ENCODE peak calls at places on chromosomes 2 and 18, in five cellular contexts. D, N, Z, U and E are unnamed samples.

GRCh38 chr2:212448698-212449097 is 89.9 kb downstream of the ERBB4 start:
- DNase-seq in D (peak), N (no peak), Z (no peak), U (no peak), E (no peak)

GRCh38 chr2:28684142-28684858 is 67.3 kb upstream of the PPP1CB start:
- DNase-seq in D (peak), N (no peak), Z (no peak), U (no peak), E (no peak)

GRCh38 chr2:233519787-233520611 is 46.6 kb downstream of the USP40 start:
- DNase-seq in D (peak), N (no peak), Z (no peak), U (no peak), E (no peak)

GRCh38 chr2:166957686-166958085 is 69.4 kb downstream of the XIRP2 start:
- DNase-seq in D (peak), N (no peak), Z (no peak), U (no peak), E (no peak)

GRCh38 chr2:65800998-65801397 is 368.6 kb upstream of the SPRED2 start:
- DNase-seq in D (no peak), N (no peak), Z (no peak), U (peak), E (no peak)

GRCh38 chr2:218081695-218082094 is 12.6 kb downstream of the RUFY4 start:
- DNase-seq in D (no peak), N (no peak), Z (no peak), U (no peak), E (no peak)

GRCh38 chr2:85019121-85019520 is 48.2 kb downstream of the KCMF1 start:
- DNase-seq in D (peak), N (no peak), Z (no peak), U (no peak), E (no peak)

GRCh38 chr2:85156141-85156540 is 22.9 kb downstream of the TCF7L1 start:
- DNase-seq in D (no peak), N (no peak), Z (no peak), U (no peak), E (no peak)

GRCh38 chr2:15766303-15766861 is 174.0 kb upstream of the MYCN start:
- DNase-seq in D (peak), N (no peak), Z (no peak), U (no peak), E (no peak)

GRCh38 chr2:102489646-102490045 is 16.6 kb downstream of the SLC9A4 start:
- DNase-seq in D (no peak), N (no peak), Z (no peak), U (no peak), E (no peak)

GRCh38 chr2:165876712-165877111 is 76.9 kb downstream of the TTC21B start:
- DNase-seq in D (no peak), N (no peak), Z (no peak), U (no peak), E (no peak)

GRCh38 chr2:188607501-188607900 is 315.8 kb downstream of the GULP1 start:
- DNase-seq in D (no peak), N (no peak), Z (no peak), U (no peak), E (no peak)

GRCh38 chr2:54866868-54867267 is 143.4 kb downstream of the EML6 start:
- DNase-seq in D (no peak), N (no peak), Z (no peak), U (no peak), E (no peak)

GRCh38 chr18:47750889-47751423 is 179.5 kb downstream of the SMAD2 start:
- DNase-seq in D (no peak), N (no peak), Z (no peak), U (no peak), E (no peak)

GRCh38 chr18:58272779-58273500 is 228.9 kb downstream of the NEDD4L start:
- DNase-seq in D (no peak), N (no peak), Z (no peak), U (no peak), E (no peak)

GRCh38 chr2:21070322-21071257 is 26.7 kb upstream of the APOB start:
- DNase-seq in D (peak), N (no peak), Z (no peak), U (no peak), E (no peak)

GRCh38 chr2:192585418-192585817 is 390.7 kb upstream of the TMEFF2 start:
- DNase-seq in D (no peak), N (no peak), Z (no peak), U (no peak), E (no peak)

GRCh38 chr18:24271381-24272331 is 126.0 kb downstream of the OSBPL1A start:
- DNase-seq in D (peak), N (peak), Z (peak), U (peak), E (peak)

GRCh38 chr18:58697131-58697530 is 25.9 kb downstream of the MALT1 start:
- DNase-seq in D (no peak), N (no peak), Z (no peak), U (no peak), E (no peak)

GRCh38 chr2:152099655-152100050 is 809 bp upstream of the CACNB4 start:
- DNase-seq in D (no peak), N (no peak), Z (no peak), U (no peak), E (no peak)

GRCh38 chr18:56835331-56835730 is 184.2 kb downstream of the WDR7 start:
- DNase-seq in D (no peak), N (no peak), Z (no peak), U (no peak), E (no peak)

GRCh38 chr18:74198453-74198852 is 50.1 kb downstream of the TIMM21 start:
- DNase-seq in D (no peak), N (no peak), Z (no peak), U (no peak), E (no peak)

GRCh38 chr2:74532222-74532621 is 2.5 kb downstream of the HTRA2 start:
- DNase-seq in D (peak), N (no peak), Z (no peak), U (no peak), E (no peak)

GRCh38 chr2:101064868-101065549 is 62.9 kb downstream of the RPL31 start:
- DNase-seq in D (peak), N (no peak), Z (no peak), U (no peak), E (no peak)

GRCh38 chr2:9944330-9944758 is 7.1 kb upstream of the GRHL1 start:
- DNase-seq in D (peak), N (no peak), Z (no peak), U (no peak), E (no peak)

GRCh38 chr2:1633092-1633721 is 111.1 kb downstream of the PXDN start:
- DNase-seq in D (no peak), N (peak), Z (no peak), U (peak), E (peak)

GRCh38 chr2:200354823-200355751 is 48.6 kb downstream of the SPATS2L start:
- DNase-seq in D (no peak), N (no peak), Z (no peak), U (no peak), E (no peak)

GRCh38 chr2:62283147-62283546 is 87.2 kb downstream of the B3GNT2 start:
- DNase-seq in D (no peak), N (no peak), Z (no peak), U (no peak), E (no peak)

GRCh38 chr2:120559401-120559800 is 176.3 kb upstream of the GLI2 start:
- DNase-seq in D (no peak), N (no peak), Z (no peak), U (no peak), E (no peak)

GRCh38 chr18:45290364-45290763 is 324.9 kb upstream of the SLC14A2 start:
- DNase-seq in D (no peak), N (no peak), Z (no peak), U (no peak), E (no peak)

GRCh38 chr18:29711931-29712330 is 1330.6 kb downstream of the DSC3 start:
- DNase-seq in D (no peak), N (no peak), Z (peak), U (no peak), E (no peak)

GRCh38 chr2:239197146-239197545 is 203.7 kb downstream of the HDAC4 start:
- DNase-seq in D (no peak), N (peak), Z (no peak), U (no peak), E (peak)

GRCh38 chr2:188495990-188496431 is 204.3 kb downstream of the GULP1 start:
- DNase-seq in D (no peak), N (no peak), Z (no peak), U (no peak), E (no peak)

GRCh38 chr2:239150125-239151011 is 250.5 kb downstream of the HDAC4 start:
- DNase-seq in D (no peak), N (peak), Z (no peak), U (no peak), E (peak)

GRCh38 chr18:9874730-9875129 is 11.0 kb upstream of the TXNDC2 start:
- DNase-seq in D (no peak), N (no peak), Z (no peak), U (no peak), E (no peak)

GRCh38 chr18:62450175-62450545 is 72.7 kb upstream of the ZCCHC2 start:
- DNase-seq in D (no peak), N (no peak), Z (no peak), U (no peak), E (no peak)
- TF ChIP-seq POLR2A in D (no peak), N (no peak), Z (no peak), U (no peak), E (no peak)

DNA sequence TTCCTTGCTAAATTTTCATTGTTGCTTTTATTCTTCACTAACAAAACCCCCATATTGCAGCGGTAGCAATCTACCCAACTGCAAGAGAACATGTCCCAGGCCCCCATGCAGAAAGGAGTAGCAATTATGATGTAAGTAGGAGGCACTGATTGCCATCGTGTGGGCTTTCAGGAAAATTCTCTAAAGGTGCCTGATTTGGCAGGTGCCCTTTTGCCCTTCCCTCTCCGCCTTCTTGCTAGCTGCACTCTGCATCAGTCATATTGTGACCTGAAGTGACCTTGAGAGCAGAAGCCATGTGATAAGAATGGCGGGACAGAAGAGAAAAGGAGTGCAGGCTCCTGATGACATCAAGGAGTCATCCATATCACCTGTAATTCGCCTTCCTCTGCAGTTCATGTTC is 112.1 kb downstream of the NCKAP5 start:
- DNase-seq in D (no peak), N (no peak), Z (no peak), U (no peak), E (no peak)
- TF ChIP-seq POLR2AphosphoS5 in D (no peak), N (no peak), Z (no peak), U (no peak), E (no peak)

GRCh38 chr2:11067221-11068078 is 87.8 kb upstream of the SLC66A3 start:
- DNase-seq in D (no peak), N (no peak), Z (no peak), U (no peak), E (no peak)
- TF ChIP-seq EP300 in D (no peak), N (no peak), Z (no peak), U (no peak), E (no peak)

GRCh38 chr18:75212626-75213110 is 2.1 kb downstream of the TSHZ1 start:
- DNase-seq in D (peak), N (no peak), Z (no peak), U (no peak), E (no peak)

GRCh38 chr18:75209952-75210261 is 690 bp upstream of the TSHZ1 start:
- DNase-seq in D (no peak), N (no peak), Z (no peak), U (no peak), E (no peak)

GRCh38 chr18:75211721-75212625 is 1.4 kb downstream of the TSHZ1 start:
- DNase-seq in D (peak), N (no peak), Z (no peak), U (peak), E (peak)

GRCh38 chr18:75210274-75211001 is at the start of gene TSHZ1:
- DNase-seq in D (peak), N (no peak), Z (no peak), U (peak), E (peak)

GRCh38 chr18:75211002-75211621 is 515 bp downstream of the TSHZ1 start:
- DNase-seq in D (peak), N (no peak), Z (no peak), U (peak), E (no peak)
- TF ChIP-seq POLR2A in D (no peak), N (no peak), Z (no peak), U (no peak), E (no peak)